ENCODE peak calls at places on chromosomes 13 and 19, in four cellular contexts. Y is Jurkat, Clone E6-1; C is mammary epithelial cell; I is HAP-1. R is an unnamed sample.

GRCh38 chr19:29965529-29965928 is 23.5 kb downstream of the URI1 start:
- DNase-seq in Y (no peak), C (no peak), I (no peak), R (no peak)

GRCh38 chr19:4120531-4120930 is 3.4 kb downstream of the MAP2K2 start:
- DNase-seq in Y (no peak), C (no peak), I (no peak), R (no peak)

GRCh38 chr19:33535176-33535575 is 13.6 kb upstream of the PEPD start:
- DNase-seq in Y (no peak), C (peak; percentile 63), I (no peak), R (no peak)

GRCh38 chr13:79780240-79780639 is 299.3 kb downstream of the NDFIP2 start:
- DNase-seq in Y (no peak), C (peak; percentile 49), I (no peak), R (no peak)

GRCh38 chr13:40206241-40207109 is 460.0 kb downstream of the FOXO1 start:
- DNase-seq in Y (no peak), C (peak; percentile 98), I (no peak), R (peak; percentile 14)

GRCh38 chr13:46810440-46810839 is 13.5 kb upstream of the ESD start:
- DNase-seq in Y (no peak), C (no peak), I (no peak), R (no peak)

GRCh38 chr13:44755872-44756271 is 179.7 kb upstream of the TSC22D1 start:
- DNase-seq in Y (no peak), C (peak; percentile 84), I (no peak), R (no peak)

GRCh38 chr13:27489456-27489855 is 39.1 kb upstream of the MTIF3 start:
- DNase-seq in Y (no peak), C (no peak), I (no peak), R (no peak)

GRCh38 chr13:107421028-107421427 is 794.3 kb downstream of the LIG4 start:
- DNase-seq in Y (no peak), C (no peak), I (no peak), R (no peak)

GRCh38 chr13:105638446-105638845 is 897.0 kb downstream of the EFNB2 start:
- DNase-seq in Y (no peak), C (peak; percentile 43), I (no peak), R (no peak)

GRCh38 chr13:43110658-43111057 is 87.3 kb downstream of the DNAJC15 start:
- DNase-seq in Y (no peak), C (no peak), I (no peak), R (no peak)

GRCh38 chr19:5093297-5093858 is 124.5 kb downstream of the KDM4B start:
- DNase-seq in Y (no peak), C (no peak), I (no peak), R (no peak)

GRCh38 chr19:7534531-7534980 is 961 bp upstream of the PNPLA6 start:
- DNase-seq in Y (peak; percentile 24), C (peak; percentile 36), I (peak; percentile 29), R (no peak)

GRCh38 chr13:59701261-59701660 is 462.5 kb downstream of the DIAPH3 start:
- DNase-seq in Y (no peak), C (no peak), I (no peak), R (no peak)

GRCh38 chr19:29550896-29551295 is 25.1 kb downstream of the VSTM2B start:
- DNase-seq in Y (no peak), C (no peak), I (no peak), R (no peak)

GRCh38 chr19:14786421-14786851 is 8.1 kb upstream of the ADGRE2 start:
- DNase-seq in Y (no peak), C (no peak), I (no peak), R (no peak)

GRCh38 chr13:35014606-35015005 is 72.5 kb downstream of the NBEA start:
- DNase-seq in Y (no peak), C (no peak), I (no peak), R (no peak)

GRCh38 chr13:77898097-77898496 is 20.5 kb downstream of the EDNRB start:
- DNase-seq in Y (no peak), C (no peak), I (no peak), R (no peak)

GRCh38 chr13:27783111-27783510 is 9.2 kb upstream of the GSX1 start:
- DNase-seq in Y (peak; percentile 9), C (no peak), I (no peak), R (no peak)

GRCh38 chr13:43933378-43933777 is 53.7 kb downstream of the LACC1 start:
- DNase-seq in Y (no peak), C (no peak), I (no peak), R (no peak)

GRCh38 chr13:83536941-83537340 is 345.3 kb downstream of the SLITRK1 start:
- DNase-seq in Y (no peak), C (peak; percentile 55), I (no peak), R (no peak)

GRCh38 chr13:99311748-99312492 is 4.7 kb upstream of the GPR183 start:
- DNase-seq in Y (no peak), C (no peak), I (no peak), R (no peak)

GRCh38 chr13:112931028-112931934 is 37.7 kb upstream of the MCF2L start:
- DNase-seq in Y (no peak), C (peak; percentile 59), I (peak; percentile 57), R (no peak)

GRCh38 chr13:98972627-98973026 is 5.2 kb downstream of the DOCK9 start:
- DNase-seq in Y (no peak), C (peak; percentile 66), I (no peak), R (no peak)

GRCh38 chr13:51801631-51802099 is 2.3 kb downstream of the DHRS12 start:
- DNase-seq in Y (no peak), C (peak; percentile 19), I (peak; percentile 77), R (no peak)

GRCh38 chr13:79307866-79308298 is 98.2 kb downstream of the RBM26 start:
- DNase-seq in Y (no peak), C (peak; percentile 51), I (no peak), R (no peak)

GRCh38 chr19:10223488-10224213 is 7.5 kb downstream of the S1PR2 start:
- DNase-seq in Y (no peak), C (no peak), I (no peak), R (no peak)

GRCh38 chr19:15425321-15425950 is 6.6 kb upstream of the AKAP8L start:
- DNase-seq in Y (no peak), C (no peak), I (no peak), R (no peak)

GRCh38 chr19:34999498-35000337 is at the start of gene GRAMD1A:
- DNase-seq in Y (peak; percentile 41), C (peak; percentile 85), I (peak; percentile 83), R (peak; percentile 61)

GRCh38 chr19:18340237-18340989 is at the start of gene PGPEP1:
- DNase-seq in Y (no peak), C (no peak), I (peak; percentile 38), R (no peak)

GRCh38 chr19:55638864-55639359 is 1.9 kb upstream of the ZNF580 start:
- DNase-seq in Y (peak; percentile 79), C (no peak), I (peak; percentile 69), R (peak; percentile 54)

GRCh38 chr19:41978470-41978869 is 15.6 kb downstream of the ATP1A3 start:
- DNase-seq in Y (no peak), C (no peak), I (no peak), R (no peak)

DNA sequence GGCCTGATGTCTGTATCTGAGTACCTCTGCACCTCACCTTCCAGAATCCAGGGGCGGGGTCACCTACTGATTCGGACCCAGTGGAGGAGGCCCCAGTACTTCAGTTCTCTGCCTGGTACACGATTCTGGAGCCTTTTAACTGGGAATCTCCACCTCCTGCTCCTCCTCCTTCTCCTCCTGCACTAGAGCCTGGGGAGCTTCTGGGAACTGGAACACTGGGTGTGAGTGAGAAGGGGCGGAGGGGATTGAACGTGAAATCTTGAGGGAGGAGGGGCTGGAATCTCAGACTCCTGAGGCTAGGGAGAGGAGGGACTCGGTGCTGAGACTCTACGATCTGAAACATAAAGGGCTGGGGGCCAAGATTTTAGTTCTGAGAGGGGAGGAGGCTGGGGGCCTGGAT is at the start of gene KLK8:
- DNase-seq in Y (no peak), C (peak; percentile 73), I (no peak), R (no peak)
- H3K4me3 ChIP-seq in Y (no peak within 1 kb of the TSS), C (peak within 1 kb of the TSS; percentile 36), I (no peak within 1 kb of the TSS), R (no peak within 1 kb of the TSS)

GRCh38 chr19:38386300-38386967 is 1.4 kb downstream of the GGN start:
- DNase-seq in Y (no peak), C (no peak), I (no peak), R (no peak)
- H3K4me3 ChIP-seq in Y (no peak overlapping the region), C (no peak overlapping the region), I (no peak overlapping the region), R (no peak overlapping the region)

GRCh38 chr19:53907690-53908089 is 1.4 kb upstream of the CACNG7 start:
- DNase-seq in Y (no peak), C (no peak), I (no peak), R (no peak)

GRCh38 chr19:53904909-53905308 is 4.2 kb upstream of the CACNG7 start:
- DNase-seq in Y (no peak), C (peak; percentile 24), I (no peak), R (no peak)

GRCh38 chr19:53905787-53906186 is 3.3 kb upstream of the CACNG7 start:
- DNase-seq in Y (no peak), C (no peak), I (no peak), R (no peak)

GRCh38 chr19:53907193-53907581 is 1.9 kb upstream of the CACNG7 start:
- DNase-seq in Y (no peak), C (no peak), I (no peak), R (no peak)

DNA sequence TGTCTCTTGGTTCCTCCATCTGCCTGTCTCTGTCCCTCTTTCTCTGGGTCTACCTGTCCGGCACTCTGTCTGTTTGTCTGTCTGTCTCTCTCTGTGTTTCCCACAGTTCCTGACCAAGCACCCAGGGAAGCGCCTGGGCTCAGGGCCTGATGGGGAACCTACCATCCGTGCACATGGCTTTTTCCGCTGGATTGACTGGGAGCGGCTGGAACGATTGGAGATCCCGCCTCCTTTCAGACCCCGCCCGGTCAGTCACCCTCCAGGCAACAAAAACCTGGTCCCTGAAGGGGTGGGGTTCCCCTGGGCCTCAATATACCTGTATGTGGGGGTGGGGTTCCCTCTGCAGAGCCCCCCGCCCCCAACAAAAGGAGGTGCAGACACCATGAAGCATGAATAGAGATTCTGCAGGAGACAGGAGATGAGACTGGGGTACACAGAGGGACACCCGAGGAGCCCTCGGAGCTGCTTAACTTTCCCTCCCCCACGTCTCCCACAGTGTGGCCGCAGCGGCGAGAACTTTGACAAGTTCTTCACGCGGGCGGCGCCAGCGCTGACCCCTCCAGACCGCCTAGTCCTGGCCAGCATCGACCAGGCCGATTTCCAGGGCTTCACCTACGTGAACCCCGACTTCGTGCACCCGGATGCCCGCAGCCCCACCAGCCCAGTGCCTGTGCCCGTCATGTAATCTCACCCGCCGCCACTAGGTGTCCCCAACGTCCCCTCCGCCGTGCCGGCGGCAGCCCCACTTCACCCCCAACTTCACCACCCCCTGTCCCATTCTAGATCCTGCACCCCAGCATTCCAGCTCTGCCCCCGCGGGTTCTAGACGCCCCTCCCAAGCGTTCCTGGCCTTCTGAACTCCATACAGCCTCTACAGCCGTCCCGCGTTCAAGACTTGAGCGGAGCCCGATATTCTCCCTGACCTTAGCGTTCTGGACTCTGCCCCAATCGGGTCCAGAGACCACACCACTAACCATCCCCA is 2.6 kb upstream of the CACNG7 start:
- DNase-seq in Y (no peak), C (no peak), I (no peak), R (peak; percentile 78)
- H3K4me3 ChIP-seq in Y (no peak overlapping the region), C (no peak overlapping the region), I (no peak overlapping the region), R (no peak overlapping the region)

DNA sequence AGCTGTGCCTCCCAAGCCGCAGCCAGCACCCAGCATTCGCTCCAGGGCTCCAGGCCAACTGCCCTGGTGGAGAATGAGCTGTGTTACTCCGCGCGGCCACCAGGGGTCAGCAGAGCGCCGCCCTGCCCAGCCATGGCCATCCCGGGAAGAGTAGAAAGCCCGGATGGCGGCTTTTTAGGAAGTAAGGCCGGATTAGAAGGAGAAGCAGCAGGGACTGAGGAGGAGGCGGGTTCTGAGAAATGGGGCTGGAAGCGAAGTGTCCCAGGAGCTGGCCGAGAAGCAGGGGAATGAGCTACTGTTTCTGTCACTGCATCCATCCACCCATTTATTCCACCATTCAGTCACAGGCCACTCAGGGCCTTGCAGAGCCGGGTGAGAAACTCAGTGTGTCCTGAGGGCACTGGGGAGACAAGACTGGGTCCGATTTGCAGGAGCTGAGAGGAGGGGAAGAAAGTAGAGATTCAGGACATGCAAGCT is 6.6 kb upstream of the NPAS1 start:
- DNase-seq in Y (no peak), C (peak; percentile 78), I (peak; percentile 84), R (peak; percentile 51)
- H3K4me3 ChIP-seq in Y (peak overlapping the region; percentile 27), C (no peak overlapping the region), I (no peak overlapping the region), R (no peak overlapping the region)